ENCODE peak calls at places on chromosomes 3 and 15, in six cellular contexts. O is pancreas, A is SK-N-SH, Z is WERI-Rb-1, L is activated gamma-delta T cell treated with Interleukin-2 at 50 U/mL for 16 hours, G is ACHN. D is an unnamed sample.

GRCh38 chr15:69548771-69549170 is 96.2 kb downstream of the RPLP1 start:
- DNase-seq in G (peak), O (no peak), Z (no peak), A (no peak), L (no peak), D (no peak)

GRCh38 chr3:186108106-186108940 is 566 bp downstream of the ETV5 start:
- DNase-seq in A (peak), L (no peak), Z (peak), O (no peak), G (peak), D (peak)

GRCh38 chr3:50303038-50303815 is at the start of gene HYAL1:
- DNase-seq in A (peak), Z (peak), O (peak), G (peak), L (no peak), D (no peak)

GRCh38 chr15:63833246-63833696 is 477 bp downstream of the HERC1 start:
- DNase-seq in O (peak), Z (peak), A (peak), G (peak), L (peak), D (peak)

GRCh38 chr15:70238917-70239316 is 141.2 kb upstream of the TLE3 start:
- DNase-seq in L (no peak), A (no peak), Z (no peak), O (no peak), G (no peak), D (no peak)

GRCh38 chr3:137010137-137010536 is 52.4 kb downstream of the IL20RB start:
- DNase-seq in L (no peak), A (no peak), Z (no peak), O (no peak), G (no peak), D (no peak)

GRCh38 chr3:133488785-133489367 is 84.6 kb upstream of the CDV3 start:
- DNase-seq in A (no peak), G (peak), L (no peak), Z (no peak), O (no peak), D (no peak)

GRCh38 chr3:123153821-123154323 is 47.9 kb upstream of the SEC22A start:
- DNase-seq in Z (no peak), L (no peak), A (no peak), G (no peak), O (no peak), D (no peak)

GRCh38 chr3:144553301-144553700 is 581.7 kb downstream of the DIPK2A start:
- DNase-seq in A (no peak), O (no peak), G (no peak), Z (no peak), L (no peak), D (no peak)

GRCh38 chr15:27495963-27496459 is 525.0 kb downstream of the GABRG3 start:
- DNase-seq in O (no peak), L (no peak), Z (no peak), A (no peak), G (no peak), D (no peak)

GRCh38 chr3:42115946-42116345 is 24.8 kb downstream of the TRAK1 start:
- DNase-seq in O (no peak), A (no peak), G (no peak), Z (no peak), L (no peak), D (no peak)

GRCh38 chr3:108091498-108092259 is 848 bp upstream of the CD47 start:
- DNase-seq in A (no peak), Z (no peak), L (peak), G (no peak), O (peak), D (peak)

GRCh38 chr3:105394177-105394576 is 27.5 kb downstream of the ALCAM start:
- DNase-seq in A (no peak), G (no peak), O (no peak), L (no peak), Z (no peak), D (no peak)

GRCh38 chr3:180633722-180634121 is 31.8 kb downstream of the TTC14 start:
- DNase-seq in G (no peak), A (no peak), Z (peak), L (no peak), O (no peak), D (no peak)

GRCh38 chr15:70923311-70924080 is 30.9 kb downstream of the LRRC49 start:
- DNase-seq in G (no peak), L (no peak), A (no peak), Z (no peak), O (no peak), D (no peak)

GRCh38 chr3:115858995-115859807 is 235.9 kb downstream of the GAP43 start:
- DNase-seq in O (no peak), L (no peak), G (no peak), A (no peak), Z (no peak), D (no peak)

GRCh38 chr15:73367624-73368300 is 996 bp downstream of the HCN4 start:
- DNase-seq in A (peak), Z (peak), L (no peak), G (no peak), O (no peak), D (no peak)

GRCh38 chr3:115040673-115041286 is 106.3 kb downstream of the ZBTB20 start:
- DNase-seq in A (peak), G (peak), L (peak), Z (peak), O (no peak), D (peak)

D was measured in CD8-positive, alpha-beta T cell.